ENCODE peak calls at places on chromosomes 11 and 22, in ten cellular contexts. T is stimulated activated CD8-positive, alpha-beta memory T cell treated with anti-CD3 and anti-CD28 coated beads, Interleukin-7, amount 100 ng/mL, for 1 hour; V is HCT116; M is anterior cingulate cortex; P is caudate nucleus; E is brain microvascular endothelial cell; U is CD4-positive, CD25-positive, alpha-beta regulatory T cell; F is activated T-cell treated with anti-CD3 and anti-CD28 coated beads for 1 hour; Y is activated CD4-positive, alpha-beta T cell treated with anti-CD3 and anti-CD28 coated beads for 24 hours; H is GM03348. L is an unnamed sample.

GRCh38 chr11:121337740-121338272 is 45.2 kb downstream of the SC5D start:
- DNase-seq in F (no peak), U (no peak), P (no peak), V (no peak), M (peak), H (no peak), E (no peak), T (no peak), Y (no peak), L (no peak)

GRCh38 chr22:21909871-21910270 is 42.4 kb upstream of the MAPK1 start:
- DNase-seq in H (peak), U (no peak), V (no peak), F (no peak), Y (no peak), T (no peak), P (no peak), E (no peak), M (no peak), L (no peak)

GRCh38 chr11:107741044-107741823 is 29.4 kb upstream of the SLN start:
- DNase-seq in U (peak), Y (no peak), M (no peak), T (no peak), V (peak), P (no peak), E (peak), F (no peak), H (peak), L (peak)

GRCh38 chr11:132595246-132595645 is 937.1 kb downstream of the OPCML start:
- DNase-seq in F (no peak), Y (no peak), T (no peak), H (no peak), E (no peak), P (no peak), V (no peak), U (no peak), M (no peak), L (no peak)

GRCh38 chr11:31412946-31413345 is 43.3 kb downstream of the DNAJC24 start:
- DNase-seq in P (no peak), M (no peak), E (peak), T (no peak), H (peak), V (no peak), F (no peak), Y (no peak), U (no peak), L (no peak)

GRCh38 chr22:46726066-46726985 is 11.7 kb downstream of the CERK start:
- DNase-seq in M (no peak), V (no peak), H (no peak), E (no peak), U (no peak), F (no peak), P (no peak), T (no peak), Y (no peak), L (no peak)

GRCh38 chr11:113404859-113405430 is 17.4 kb downstream of the ANKK1 start:
- DNase-seq in H (no peak), M (no peak), U (no peak), T (no peak), V (no peak), F (no peak), P (no peak), Y (no peak), E (no peak), L (no peak)

GRCh38 chr11:2774173-2775082 is 74.6 kb upstream of the KCNQ1OT1 start:
- DNase-seq in P (no peak), U (no peak), E (no peak), Y (no peak), T (no peak), V (no peak), M (no peak), F (no peak), H (no peak), L (no peak)

GRCh38 chr11:122882809-122883681 is 486 bp downstream of the JHY start:
- DNase-seq in H (peak), T (peak), F (peak), U (peak), V (peak), Y (peak), E (peak), P (no peak), M (no peak), L (peak)